ENCODE peak calls at places on chromosome 19, in seven cellular contexts. One of them, this sample, is unnamed.

GRCh38 chr19:43533546-43534304 is 737 bp downstream of the ZNF575 start:
- DNase-seq in brain microvascular endothelial cell: peak
- DNase-seq in ovary: peak
- DNase-seq in PC-3: peak
- DNase-seq in heart right ventricle: peak
- DNase-seq in cardiac fibroblast: peak
- DNase-seq in IMR-90: peak
- DNase-seq in this sample: peak

GRCh38 chr19:33396701-33397535 is 23.4 kb downstream of the CEBPG start:
- DNase-seq in brain microvascular endothelial cell: no peak
- DNase-seq in ovary: no peak
- DNase-seq in PC-3: no peak
- DNase-seq in heart right ventricle: peak
- DNase-seq in cardiac fibroblast: peak
- DNase-seq in IMR-90: no peak
- DNase-seq in this sample: no peak

GRCh38 chr19:42280761-42281174 is 11.7 kb downstream of the CIC start:
- DNase-seq in brain microvascular endothelial cell: no peak
- DNase-seq in ovary: peak
- DNase-seq in PC-3: no peak
- DNase-seq in heart right ventricle: peak
- DNase-seq in cardiac fibroblast: peak
- DNase-seq in IMR-90: peak
- DNase-seq in this sample: no peak

GRCh38 chr19:6674868-6675305 is 4.9 kb upstream of the TNFSF14 start:
- DNase-seq in brain microvascular endothelial cell: peak
- DNase-seq in ovary: no peak
- DNase-seq in PC-3: peak
- DNase-seq in heart right ventricle: peak
- DNase-seq in cardiac fibroblast: peak
- DNase-seq in IMR-90: peak
- DNase-seq in this sample: peak

GRCh38 chr19:41521860-41522555 is 54.0 kb upstream of the CEACAM21 start:
- DNase-seq in brain microvascular endothelial cell: no peak
- DNase-seq in ovary: no peak
- DNase-seq in PC-3: no peak
- DNase-seq in heart right ventricle: no peak
- DNase-seq in cardiac fibroblast: no peak
- DNase-seq in IMR-90: no peak
- DNase-seq in this sample: no peak

GRCh38 chr19:54252845-54253244 is 4.2 kb downstream of the LILRB5 start:
- DNase-seq in brain microvascular endothelial cell: no peak
- DNase-seq in ovary: no peak
- DNase-seq in PC-3: no peak
- DNase-seq in heart right ventricle: no peak
- DNase-seq in cardiac fibroblast: no peak
- DNase-seq in IMR-90: no peak
- DNase-seq in this sample: no peak

GRCh38 chr19:18231775-18232174 is 5.5 kb upstream of the PDE4C start:
- DNase-seq in brain microvascular endothelial cell: no peak
- DNase-seq in ovary: no peak
- DNase-seq in PC-3: no peak
- DNase-seq in heart right ventricle: no peak
- DNase-seq in cardiac fibroblast: no peak
- DNase-seq in IMR-90: no peak
- DNase-seq in this sample: no peak

GRCh38 chr19:52095172-52096014 is at the start of gene ZNF841:
- DNase-seq in brain microvascular endothelial cell: peak
- DNase-seq in ovary: peak
- DNase-seq in PC-3: peak
- DNase-seq in heart right ventricle: peak
- DNase-seq in cardiac fibroblast: peak
- DNase-seq in IMR-90: peak
- DNase-seq in this sample: peak

GRCh38 chr19:17946965-17947784 is 14.4 kb downstream of the CCDC124 start:
- DNase-seq in brain microvascular endothelial cell: no peak
- DNase-seq in ovary: no peak
- DNase-seq in PC-3: no peak
- DNase-seq in heart right ventricle: no peak
- DNase-seq in cardiac fibroblast: no peak
- DNase-seq in IMR-90: no peak
- DNase-seq in this sample: no peak

GRCh38 chr19:31350693-31351211 is 1.5 kb upstream of the TSHZ3 start:
- DNase-seq in brain microvascular endothelial cell: peak
- DNase-seq in ovary: peak
- DNase-seq in PC-3: peak
- DNase-seq in heart right ventricle: peak
- DNase-seq in cardiac fibroblast: peak
- DNase-seq in IMR-90: peak
- DNase-seq in this sample: peak

GRCh38 chr19:48413879-48414623 is 20.6 kb downstream of the GRIN2D start:
- DNase-seq in brain microvascular endothelial cell: no peak
- DNase-seq in ovary: no peak
- DNase-seq in PC-3: peak
- DNase-seq in heart right ventricle: no peak
- DNase-seq in cardiac fibroblast: no peak
- DNase-seq in IMR-90: peak
- DNase-seq in this sample: peak

GRCh38 chr19:7863971-7864718 is 10.0 kb downstream of the PRR36 start:
- DNase-seq in brain microvascular endothelial cell: no peak
- DNase-seq in ovary: no peak
- DNase-seq in PC-3: no peak
- DNase-seq in heart right ventricle: no peak
- DNase-seq in cardiac fibroblast: no peak
- DNase-seq in IMR-90: no peak
- DNase-seq in this sample: no peak

GRCh38 chr19:677601-678380 is 1.6 kb downstream of the FSTL3 start:
- DNase-seq in brain microvascular endothelial cell: peak
- DNase-seq in ovary: no peak
- DNase-seq in PC-3: peak
- DNase-seq in heart right ventricle: no peak
- DNase-seq in cardiac fibroblast: peak
- DNase-seq in IMR-90: no peak
- DNase-seq in this sample: peak

GRCh38 chr19:30593975-30594925 is 222.1 kb downstream of the ZNF536 start:
- DNase-seq in brain microvascular endothelial cell: no peak
- DNase-seq in ovary: no peak
- DNase-seq in PC-3: no peak
- DNase-seq in heart right ventricle: no peak
- DNase-seq in cardiac fibroblast: no peak
- DNase-seq in IMR-90: no peak
- DNase-seq in this sample: no peak

GRCh38 chr19:6412111-6412999 is 12.3 kb downstream of the KHSRP start:
- DNase-seq in brain microvascular endothelial cell: peak
- DNase-seq in ovary: peak
- DNase-seq in PC-3: peak
- DNase-seq in heart right ventricle: no peak
- DNase-seq in cardiac fibroblast: peak
- DNase-seq in IMR-90: no peak
- DNase-seq in this sample: no peak

GRCh38 chr19:7349231-7349591 is 474 bp downstream of the ARHGEF18 start:
- DNase-seq in brain microvascular endothelial cell: no peak
- DNase-seq in ovary: peak
- DNase-seq in PC-3: no peak
- DNase-seq in heart right ventricle: no peak
- DNase-seq in cardiac fibroblast: no peak
- DNase-seq in IMR-90: no peak
- DNase-seq in this sample: no peak

GRCh38 chr19:31292639-31293185 is 56.5 kb downstream of the TSHZ3 start:
- DNase-seq in brain microvascular endothelial cell: no peak
- DNase-seq in ovary: no peak
- DNase-seq in PC-3: no peak
- DNase-seq in heart right ventricle: no peak
- DNase-seq in cardiac fibroblast: no peak
- DNase-seq in IMR-90: no peak
- DNase-seq in this sample: no peak

GRCh38 chr19:13526552-13526951 is 20.3 kb upstream of the CACNA1A start:
- DNase-seq in brain microvascular endothelial cell: no peak
- DNase-seq in ovary: no peak
- DNase-seq in PC-3: peak
- DNase-seq in heart right ventricle: no peak
- DNase-seq in cardiac fibroblast: peak
- DNase-seq in IMR-90: peak
- DNase-seq in this sample: peak

GRCh38 chr19:5572556-5573286 is 5.0 kb upstream of the TINCR start:
- DNase-seq in brain microvascular endothelial cell: no peak
- DNase-seq in ovary: no peak
- DNase-seq in PC-3: peak
- DNase-seq in heart right ventricle: no peak
- DNase-seq in cardiac fibroblast: no peak
- DNase-seq in IMR-90: no peak
- DNase-seq in this sample: no peak

GRCh38 chr19:50663280-50663790 is 14.1 kb downstream of the C19orf81 start:
- DNase-seq in brain microvascular endothelial cell: no peak
- DNase-seq in ovary: no peak
- DNase-seq in PC-3: peak
- DNase-seq in heart right ventricle: no peak
- DNase-seq in cardiac fibroblast: no peak
- DNase-seq in IMR-90: no peak
- DNase-seq in this sample: no peak
- TF ChIP-seq CTCF in brain microvascular endothelial cell: peak
- TF ChIP-seq CTCF in ovary: no peak
- TF ChIP-seq CTCF in PC-3: peak
- TF ChIP-seq CTCF in heart right ventricle: no peak
- TF ChIP-seq CTCF in cardiac fibroblast: peak
- TF ChIP-seq CTCF in IMR-90: peak
- TF ChIP-seq CTCF in this sample: peak

GRCh38 chr19:45682908-45683307 is 8.8 kb downstream of the SNRPD2 start:
- DNase-seq in brain microvascular endothelial cell: no peak
- DNase-seq in ovary: no peak
- DNase-seq in PC-3: no peak
- DNase-seq in heart right ventricle: no peak
- DNase-seq in cardiac fibroblast: no peak
- DNase-seq in IMR-90: no peak
- DNase-seq in this sample: no peak

GRCh38 chr19:45677351-45678230 is 9.6 kb downstream of the GIPR start:
- DNase-seq in brain microvascular endothelial cell: peak
- DNase-seq in ovary: peak
- DNase-seq in PC-3: peak
- DNase-seq in heart right ventricle: peak
- DNase-seq in cardiac fibroblast: peak
- DNase-seq in IMR-90: peak
- DNase-seq in this sample: peak

GRCh38 chr19:45676851-45677263 is 8.8 kb downstream of the GIPR start:
- DNase-seq in brain microvascular endothelial cell: no peak
- DNase-seq in ovary: no peak
- DNase-seq in PC-3: no peak
- DNase-seq in heart right ventricle: no peak
- DNase-seq in cardiac fibroblast: no peak
- DNase-seq in IMR-90: no peak
- DNase-seq in this sample: no peak

GRCh38 chr19:45681391-45682015 is 10.2 kb downstream of the SNRPD2 start:
- DNase-seq in brain microvascular endothelial cell: peak
- DNase-seq in ovary: peak
- DNase-seq in PC-3: peak
- DNase-seq in heart right ventricle: peak
- DNase-seq in cardiac fibroblast: peak
- DNase-seq in IMR-90: peak
- DNase-seq in this sample: peak

DNA sequence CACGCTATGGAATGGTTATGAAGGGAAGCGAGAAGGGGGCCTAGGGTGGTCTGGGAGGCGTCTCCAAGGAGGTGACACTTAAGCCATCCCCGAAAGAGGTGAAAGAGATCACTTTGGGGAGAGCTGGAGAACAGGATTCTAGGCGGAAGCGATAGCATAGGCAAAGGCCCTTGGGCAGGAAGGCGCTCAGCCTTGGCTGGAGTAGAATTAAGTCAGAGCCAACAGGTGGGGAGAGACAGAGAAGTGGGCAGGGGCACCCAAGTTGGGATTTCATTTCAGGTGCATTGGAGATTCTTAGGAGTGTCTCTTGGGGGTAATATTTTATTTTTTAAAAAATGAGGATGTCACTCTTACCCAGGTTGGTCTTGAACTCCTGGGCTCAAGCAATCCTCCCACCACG is 9.6 kb downstream of the SNRPD2 start:
- DNase-seq in brain microvascular endothelial cell: no peak
- DNase-seq in ovary: no peak
- DNase-seq in PC-3: no peak
- DNase-seq in heart right ventricle: no peak
- DNase-seq in cardiac fibroblast: no peak
- DNase-seq in IMR-90: no peak
- DNase-seq in this sample: no peak
- H3K4me3 ChIP-seq in brain microvascular endothelial cell: no peak
- H3K4me3 ChIP-seq in ovary: no peak
- H3K4me3 ChIP-seq in PC-3: peak
- H3K4me3 ChIP-seq in heart right ventricle: no peak
- H3K4me3 ChIP-seq in cardiac fibroblast: no peak
- H3K4me3 ChIP-seq in IMR-90: no peak
- H3K4me3 ChIP-seq in this sample: no peak

DNA sequence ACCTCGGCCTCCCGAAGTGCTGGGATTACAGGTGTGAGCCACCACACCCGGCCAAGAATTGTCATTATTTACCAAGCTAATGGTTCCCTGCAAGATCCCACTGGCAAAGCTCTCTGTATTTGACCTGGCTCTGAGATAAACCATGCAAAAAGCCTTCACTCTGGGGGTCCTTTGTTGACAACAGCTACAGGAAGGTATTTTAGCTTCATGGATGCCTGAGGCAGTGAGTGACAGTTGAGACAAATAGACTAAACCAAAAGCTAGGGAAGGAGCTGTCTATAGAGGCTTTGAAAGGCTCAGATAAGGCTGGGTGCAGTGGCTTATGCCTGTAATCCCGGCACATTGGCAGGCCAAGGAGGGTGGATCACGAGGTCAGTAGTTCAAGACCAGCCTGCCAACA is 45.5 kb downstream of the NOTCH3 start:
- DNase-seq in brain microvascular endothelial cell: no peak
- DNase-seq in ovary: no peak
- DNase-seq in PC-3: no peak
- DNase-seq in heart right ventricle: no peak
- DNase-seq in cardiac fibroblast: no peak
- DNase-seq in IMR-90: no peak
- DNase-seq in this sample: no peak
- TF ChIP-seq CTCF in brain microvascular endothelial cell: no peak
- TF ChIP-seq CTCF in ovary: no peak
- TF ChIP-seq CTCF in PC-3: no peak
- TF ChIP-seq CTCF in heart right ventricle: no peak
- TF ChIP-seq CTCF in cardiac fibroblast: no peak
- TF ChIP-seq CTCF in IMR-90: no peak
- TF ChIP-seq CTCF in this sample: no peak

GRCh38 chr19:16896098-16896912 is 7.5 kb downstream of the F2RL3 start:
- DNase-seq in brain microvascular endothelial cell: no peak
- DNase-seq in ovary: peak
- DNase-seq in PC-3: no peak
- DNase-seq in heart right ventricle: no peak
- DNase-seq in cardiac fibroblast: no peak
- DNase-seq in IMR-90: no peak
- DNase-seq in this sample: no peak

GRCh38 chr19:16898306-16899015 is 9.7 kb downstream of the F2RL3 start:
- DNase-seq in brain microvascular endothelial cell: no peak
- DNase-seq in ovary: no peak
- DNase-seq in PC-3: no peak
- DNase-seq in heart right ventricle: no peak
- DNase-seq in cardiac fibroblast: no peak
- DNase-seq in IMR-90: no peak
- DNase-seq in this sample: no peak

GRCh38 chr19:16899566-16900075 is 10.8 kb downstream of the F2RL3 start:
- DNase-seq in brain microvascular endothelial cell: peak
- DNase-seq in ovary: no peak
- DNase-seq in PC-3: peak
- DNase-seq in heart right ventricle: no peak
- DNase-seq in cardiac fibroblast: peak
- DNase-seq in IMR-90: no peak
- DNase-seq in this sample: peak

GRCh38 chr19:16896913-16897571 is 8.2 kb downstream of the F2RL3 start:
- DNase-seq in brain microvascular endothelial cell: peak
- DNase-seq in ovary: peak
- DNase-seq in PC-3: peak
- DNase-seq in heart right ventricle: peak
- DNase-seq in cardiac fibroblast: peak
- DNase-seq in IMR-90: peak
- DNase-seq in this sample: peak

GRCh38 chr19:16897572-16898056 is 8.8 kb downstream of the F2RL3 start:
- DNase-seq in brain microvascular endothelial cell: no peak
- DNase-seq in ovary: no peak
- DNase-seq in PC-3: no peak
- DNase-seq in heart right ventricle: no peak
- DNase-seq in cardiac fibroblast: no peak
- DNase-seq in IMR-90: no peak
- DNase-seq in this sample: no peak
- H3K4me3 ChIP-seq in brain microvascular endothelial cell: peak
- H3K4me3 ChIP-seq in ovary: peak
- H3K4me3 ChIP-seq in PC-3: peak
- H3K4me3 ChIP-seq in heart right ventricle: peak
- H3K4me3 ChIP-seq in cardiac fibroblast: peak
- H3K4me3 ChIP-seq in IMR-90: peak
- H3K4me3 ChIP-seq in this sample: peak

This sample was measured in fibroblast of the aortic adventitia.